ENCODE peak calls at places on chromosomes 16 and 17, in ten cellular contexts. One of them, this sample, is unnamed.

GRCh38 chr16:74817851-74818250 is 43.2 kb upstream of the FA2H start:
- DNase-seq in CD4-positive, CD25-positive, alpha-beta regulatory T cell: no peak
- DNase-seq in tibial artery: no peak
- DNase-seq in pancreas: no peak
- DNase-seq in body of pancreas: no peak
- DNase-seq in right lobe of liver: no peak
- DNase-seq in SK-N-SH: no peak
- DNase-seq in heart right ventricle: no peak
- DNase-seq in breast epithelium: no peak
- DNase-seq in IMR-90: no peak
- DNase-seq in this sample: no peak

GRCh38 chr16:2858245-2859025 is 465 bp upstream of the PRSS22 start:
- DNase-seq in body of pancreas: peak
- DNase-seq in right lobe of liver: no peak
- DNase-seq in heart right ventricle: no peak
- DNase-seq in tibial artery: peak
- DNase-seq in CD4-positive, CD25-positive, alpha-beta regulatory T cell: no peak
- DNase-seq in IMR-90: no peak
- DNase-seq in pancreas: peak
- DNase-seq in SK-N-SH: peak
- DNase-seq in breast epithelium: peak
- DNase-seq in this sample: no peak

GRCh38 chr16:24975428-24975889 is 39.7 kb downstream of the ARHGAP17 start:
- DNase-seq in pancreas: no peak
- DNase-seq in breast epithelium: no peak
- DNase-seq in CD4-positive, CD25-positive, alpha-beta regulatory T cell: no peak
- DNase-seq in tibial artery: no peak
- DNase-seq in right lobe of liver: no peak
- DNase-seq in IMR-90: peak
- DNase-seq in heart right ventricle: no peak
- DNase-seq in SK-N-SH: no peak
- DNase-seq in body of pancreas: no peak
- DNase-seq in this sample: no peak

GRCh38 chr16:76035689-76036088 is 241.5 kb upstream of the CNTNAP4 start:
- DNase-seq in heart right ventricle: no peak
- DNase-seq in body of pancreas: no peak
- DNase-seq in CD4-positive, CD25-positive, alpha-beta regulatory T cell: no peak
- DNase-seq in tibial artery: no peak
- DNase-seq in pancreas: no peak
- DNase-seq in SK-N-SH: no peak
- DNase-seq in right lobe of liver: no peak
- DNase-seq in breast epithelium: no peak
- DNase-seq in IMR-90: no peak
- DNase-seq in this sample: no peak

GRCh38 chr17:82767041-82767754 is 15.3 kb downstream of the TBCD start:
- DNase-seq in SK-N-SH: peak
- DNase-seq in tibial artery: no peak
- DNase-seq in body of pancreas: peak
- DNase-seq in IMR-90: peak
- DNase-seq in right lobe of liver: peak
- DNase-seq in breast epithelium: no peak
- DNase-seq in CD4-positive, CD25-positive, alpha-beta regulatory T cell: peak
- DNase-seq in heart right ventricle: peak
- DNase-seq in pancreas: peak
- DNase-seq in this sample: no peak

GRCh38 chr16:89720520-89720858 is 209 bp downstream of the VPS9D1 start:
- DNase-seq in CD4-positive, CD25-positive, alpha-beta regulatory T cell: no peak
- DNase-seq in heart right ventricle: peak
- DNase-seq in breast epithelium: no peak
- DNase-seq in IMR-90: no peak
- DNase-seq in body of pancreas: peak
- DNase-seq in pancreas: peak
- DNase-seq in tibial artery: no peak
- DNase-seq in SK-N-SH: peak
- DNase-seq in right lobe of liver: peak
- DNase-seq in this sample: no peak

GRCh38 chr16:10895053-10895946 is 18.3 kb downstream of the CIITA start:
- DNase-seq in right lobe of liver: peak
- DNase-seq in CD4-positive, CD25-positive, alpha-beta regulatory T cell: no peak
- DNase-seq in breast epithelium: no peak
- DNase-seq in heart right ventricle: peak
- DNase-seq in pancreas: no peak
- DNase-seq in body of pancreas: no peak
- DNase-seq in SK-N-SH: no peak
- DNase-seq in IMR-90: peak
- DNase-seq in tibial artery: no peak
- DNase-seq in this sample: no peak

GRCh38 chr16:10961231-10961630 is 16.9 kb downstream of the CLEC16A start:
- DNase-seq in body of pancreas: no peak
- DNase-seq in pancreas: no peak
- DNase-seq in CD4-positive, CD25-positive, alpha-beta regulatory T cell: no peak
- DNase-seq in IMR-90: peak
- DNase-seq in SK-N-SH: no peak
- DNase-seq in breast epithelium: no peak
- DNase-seq in right lobe of liver: no peak
- DNase-seq in tibial artery: peak
- DNase-seq in heart right ventricle: no peak
- DNase-seq in this sample: no peak

GRCh38 chr17:1467898-1468492 is 12.0 kb upstream of the CRK start:
- DNase-seq in breast epithelium: no peak
- DNase-seq in CD4-positive, CD25-positive, alpha-beta regulatory T cell: no peak
- DNase-seq in SK-N-SH: no peak
- DNase-seq in pancreas: no peak
- DNase-seq in body of pancreas: peak
- DNase-seq in right lobe of liver: peak
- DNase-seq in IMR-90: no peak
- DNase-seq in tibial artery: no peak
- DNase-seq in heart right ventricle: no peak
- DNase-seq in this sample: no peak

GRCh38 chr17:15896277-15896676 is 48.7 kb upstream of the ADORA2B start:
- DNase-seq in right lobe of liver: no peak
- DNase-seq in pancreas: no peak
- DNase-seq in heart right ventricle: no peak
- DNase-seq in CD4-positive, CD25-positive, alpha-beta regulatory T cell: no peak
- DNase-seq in tibial artery: no peak
- DNase-seq in breast epithelium: no peak
- DNase-seq in SK-N-SH: no peak
- DNase-seq in IMR-90: no peak
- DNase-seq in body of pancreas: no peak
- DNase-seq in this sample: no peak

GRCh38 chr17:61981323-61981722 is 53.5 kb upstream of the INTS2 start:
- DNase-seq in breast epithelium: no peak
- DNase-seq in right lobe of liver: no peak
- DNase-seq in IMR-90: peak
- DNase-seq in body of pancreas: no peak
- DNase-seq in pancreas: no peak
- DNase-seq in SK-N-SH: no peak
- DNase-seq in tibial artery: no peak
- DNase-seq in CD4-positive, CD25-positive, alpha-beta regulatory T cell: no peak
- DNase-seq in heart right ventricle: no peak
- DNase-seq in this sample: no peak

DNA sequence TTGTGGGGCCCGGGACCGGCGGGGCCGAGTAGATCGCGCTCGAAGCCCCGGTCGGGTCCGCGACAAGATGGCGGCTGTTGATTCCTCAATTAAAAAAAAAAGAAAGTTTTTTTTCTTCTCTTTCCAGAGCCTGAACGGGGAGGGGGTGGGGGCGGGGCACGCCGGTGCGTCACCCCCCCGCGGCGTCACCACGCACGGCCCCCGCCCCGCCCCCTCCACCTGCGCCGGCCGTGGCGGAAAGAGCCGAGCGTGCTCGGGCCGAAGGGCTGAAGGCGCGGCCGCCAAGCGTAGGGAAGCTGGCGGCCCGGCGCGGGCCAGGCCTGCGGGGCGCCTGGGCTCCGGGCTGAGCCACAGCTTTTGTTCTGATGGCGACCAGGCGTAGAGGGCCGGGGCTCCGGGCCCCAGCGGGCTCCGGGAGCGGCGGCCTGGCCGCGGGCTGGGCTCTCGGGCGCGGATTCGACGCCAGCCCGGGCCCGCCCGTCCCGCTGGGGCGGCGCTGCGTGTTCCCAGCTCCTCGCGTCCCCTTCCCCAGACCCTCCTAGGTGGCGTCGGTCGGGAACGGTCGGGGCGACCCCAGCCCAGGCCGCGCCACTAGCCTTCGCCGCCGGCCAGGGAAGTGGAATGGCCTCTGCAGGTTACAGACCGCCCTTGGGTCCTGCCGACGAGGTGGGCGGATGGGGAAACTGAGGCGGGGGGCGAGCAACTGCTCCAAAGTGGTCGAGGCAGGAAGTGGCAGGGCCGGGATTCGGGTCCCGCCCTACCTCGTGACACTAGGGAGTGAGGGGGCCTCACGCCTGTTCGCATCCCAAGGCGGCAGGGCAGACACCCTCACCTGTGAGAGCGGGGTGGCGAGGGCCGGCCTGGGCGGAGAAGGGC is at the start of gene CREBBP:
- DNase-seq in SK-N-SH: peak
- DNase-seq in pancreas: peak
- DNase-seq in breast epithelium: peak
- DNase-seq in tibial artery: peak
- DNase-seq in IMR-90: peak
- DNase-seq in CD4-positive, CD25-positive, alpha-beta regulatory T cell: peak
- DNase-seq in right lobe of liver: peak
- DNase-seq in body of pancreas: peak
- DNase-seq in heart right ventricle: peak
- DNase-seq in this sample: peak
- H3K27ac ChIP-seq in SK-N-SH: peak
- H3K27ac ChIP-seq in pancreas: peak
- H3K27ac ChIP-seq in breast epithelium: peak
- H3K27ac ChIP-seq in tibial artery: peak
- H3K27ac ChIP-seq in IMR-90: peak
- H3K27ac ChIP-seq in CD4-positive, CD25-positive, alpha-beta regulatory T cell: peak
- H3K27ac ChIP-seq in right lobe of liver: peak
- H3K27ac ChIP-seq in body of pancreas: peak
- H3K27ac ChIP-seq in heart right ventricle: peak
- H3K27ac ChIP-seq in this sample: peak

GRCh38 chr17:64017381-64017980 is 3.0 kb downstream of the ICAM2 start:
- DNase-seq in SK-N-SH: no peak
- DNase-seq in tibial artery: no peak
- DNase-seq in heart right ventricle: no peak
- DNase-seq in right lobe of liver: no peak
- DNase-seq in IMR-90: no peak
- DNase-seq in CD4-positive, CD25-positive, alpha-beta regulatory T cell: peak
- DNase-seq in breast epithelium: no peak
- DNase-seq in body of pancreas: no peak
- DNase-seq in pancreas: no peak
- DNase-seq in this sample: no peak
- H3K4me3 ChIP-seq in SK-N-SH: no peak
- H3K4me3 ChIP-seq in tibial artery: no peak
- H3K4me3 ChIP-seq in heart right ventricle: no peak
- H3K4me3 ChIP-seq in right lobe of liver: no peak
- H3K4me3 ChIP-seq in IMR-90: no peak
- H3K4me3 ChIP-seq in CD4-positive, CD25-positive, alpha-beta regulatory T cell: peak
- H3K4me3 ChIP-seq in breast epithelium: no peak
- H3K4me3 ChIP-seq in body of pancreas: no peak
- H3K4me3 ChIP-seq in pancreas: no peak
- H3K4me3 ChIP-seq in this sample: peak

GRCh38 chr17:50491510-50491909 is 12.8 kb downstream of the RSAD1 start:
- DNase-seq in breast epithelium: no peak
- DNase-seq in body of pancreas: no peak
- DNase-seq in right lobe of liver: no peak
- DNase-seq in tibial artery: no peak
- DNase-seq in IMR-90: no peak
- DNase-seq in SK-N-SH: no peak
- DNase-seq in pancreas: no peak
- DNase-seq in CD4-positive, CD25-positive, alpha-beta regulatory T cell: no peak
- DNase-seq in heart right ventricle: no peak
- DNase-seq in this sample: no peak
- H3K27ac ChIP-seq in breast epithelium: no peak
- H3K27ac ChIP-seq in body of pancreas: no peak
- H3K27ac ChIP-seq in right lobe of liver: no peak
- H3K27ac ChIP-seq in tibial artery: no peak
- H3K27ac ChIP-seq in IMR-90: no peak
- H3K27ac ChIP-seq in SK-N-SH: no peak
- H3K27ac ChIP-seq in pancreas: no peak
- H3K27ac ChIP-seq in CD4-positive, CD25-positive, alpha-beta regulatory T cell: no peak
- H3K27ac ChIP-seq in heart right ventricle: no peak
- H3K27ac ChIP-seq in this sample: no peak

GRCh38 chr16:1088295-1089170 is 7.5 kb downstream of the C1QTNF8 start:
- DNase-seq in IMR-90: no peak
- DNase-seq in pancreas: no peak
- DNase-seq in heart right ventricle: no peak
- DNase-seq in tibial artery: no peak
- DNase-seq in SK-N-SH: no peak
- DNase-seq in breast epithelium: no peak
- DNase-seq in right lobe of liver: no peak
- DNase-seq in body of pancreas: no peak
- DNase-seq in CD4-positive, CD25-positive, alpha-beta regulatory T cell: no peak
- DNase-seq in this sample: no peak

GRCh38 chr16:1090620-1091587 is 5.1 kb downstream of the C1QTNF8 start:
- DNase-seq in right lobe of liver: no peak
- DNase-seq in SK-N-SH: no peak
- DNase-seq in heart right ventricle: peak
- DNase-seq in CD4-positive, CD25-positive, alpha-beta regulatory T cell: no peak
- DNase-seq in body of pancreas: peak
- DNase-seq in IMR-90: no peak
- DNase-seq in pancreas: no peak
- DNase-seq in breast epithelium: no peak
- DNase-seq in tibial artery: no peak
- DNase-seq in this sample: no peak

GRCh38 chr16:1091992-1092552 is 4.0 kb downstream of the C1QTNF8 start:
- DNase-seq in tibial artery: no peak
- DNase-seq in breast epithelium: no peak
- DNase-seq in pancreas: no peak
- DNase-seq in IMR-90: no peak
- DNase-seq in SK-N-SH: no peak
- DNase-seq in CD4-positive, CD25-positive, alpha-beta regulatory T cell: no peak
- DNase-seq in heart right ventricle: no peak
- DNase-seq in right lobe of liver: no peak
- DNase-seq in body of pancreas: no peak
- DNase-seq in this sample: no peak

GRCh38 chr16:1089439-1089821 is 6.6 kb downstream of the C1QTNF8 start:
- DNase-seq in breast epithelium: no peak
- DNase-seq in pancreas: no peak
- DNase-seq in SK-N-SH: no peak
- DNase-seq in CD4-positive, CD25-positive, alpha-beta regulatory T cell: no peak
- DNase-seq in body of pancreas: peak
- DNase-seq in tibial artery: peak
- DNase-seq in IMR-90: no peak
- DNase-seq in heart right ventricle: no peak
- DNase-seq in right lobe of liver: no peak
- DNase-seq in this sample: no peak

DNA sequence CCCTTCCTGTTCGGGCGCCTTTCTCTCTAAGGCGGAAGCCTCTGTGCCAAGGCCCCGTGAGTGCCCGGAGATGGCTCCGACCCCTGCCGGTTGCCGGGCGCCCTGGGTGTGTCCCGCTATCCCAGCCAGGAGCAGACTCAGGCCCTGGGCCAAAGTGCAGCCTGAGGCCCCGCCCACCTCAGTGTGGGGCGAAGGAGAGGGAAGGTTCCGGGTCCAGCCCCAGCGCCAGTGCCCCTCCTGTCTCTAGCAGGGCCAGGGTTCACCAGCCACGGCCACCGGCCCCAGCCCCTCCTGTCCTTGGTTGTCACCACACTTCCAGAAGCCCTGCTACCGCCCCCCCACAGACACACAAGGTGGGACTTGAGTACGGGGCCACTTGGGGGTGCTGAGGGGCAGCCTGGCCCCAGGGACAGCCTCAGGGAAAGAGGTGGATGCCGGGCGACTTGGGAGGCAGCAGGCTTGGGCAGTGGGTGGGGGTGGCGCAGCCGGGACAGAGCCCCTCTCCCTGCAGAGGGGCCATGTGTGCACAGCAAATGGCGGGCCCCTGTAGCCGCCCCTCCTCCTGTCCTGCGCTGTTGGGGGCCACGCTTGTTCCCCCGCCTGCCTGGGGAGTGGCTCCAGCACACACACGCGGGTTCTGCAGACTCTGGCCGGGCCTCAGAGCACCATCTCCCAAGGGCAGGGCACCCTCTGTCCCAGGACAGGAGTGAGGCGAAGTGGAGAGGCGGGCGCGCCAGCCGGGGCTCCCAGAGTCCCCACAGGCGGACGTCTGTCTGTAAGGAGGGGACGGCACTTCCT is 6.0 kb downstream of the C1QTNF8 start:
- DNase-seq in CD4-positive, CD25-positive, alpha-beta regulatory T cell: no peak
- DNase-seq in pancreas: peak
- DNase-seq in IMR-90: no peak
- DNase-seq in tibial artery: peak
- DNase-seq in body of pancreas: peak
- DNase-seq in heart right ventricle: peak
- DNase-seq in breast epithelium: no peak
- DNase-seq in right lobe of liver: peak
- DNase-seq in SK-N-SH: no peak
- DNase-seq in this sample: no peak
- H3K4me3 ChIP-seq in CD4-positive, CD25-positive, alpha-beta regulatory T cell: no peak
- H3K4me3 ChIP-seq in pancreas: no peak
- H3K4me3 ChIP-seq in IMR-90: no peak
- H3K4me3 ChIP-seq in tibial artery: peak
- H3K4me3 ChIP-seq in body of pancreas: no peak
- H3K4me3 ChIP-seq in heart right ventricle: peak
- H3K4me3 ChIP-seq in breast epithelium: no peak
- H3K4me3 ChIP-seq in right lobe of liver: no peak
- H3K4me3 ChIP-seq in SK-N-SH: no peak
- H3K4me3 ChIP-seq in this sample: no peak